ENCODE peak calls at places on chromosomes 5 and 9, in seven cellular contexts. S, I, R, L, P, X and J are unnamed samples.

GRCh38 chr9:110111868-110112267 is 96.1 kb downstream of the C9orf152 start:
- DNase-seq in S (no peak), L (no peak), X (no peak), R (no peak), I (no peak), P (no peak), J (no peak)

GRCh38 chr9:128927731-128928411 is 7.1 kb downstream of the PHYHD1 start:
- DNase-seq in L (no peak), S (no peak), X (no peak), I (peak), P (peak), R (peak), J (peak)

GRCh38 chr9:127451681-127452480 is 571 bp downstream of the LRSAM1 start:
- DNase-seq in P (peak), R (peak), X (peak), L (peak), I (peak), S (peak), J (peak)

GRCh38 chr9:94504358-94504757 is 50.5 kb upstream of the PCAT7 start:
- DNase-seq in X (no peak), L (no peak), P (no peak), S (no peak), I (no peak), R (no peak), J (no peak)

GRCh38 chr5:147704544-147704943 is 78.0 kb downstream of the JAKMIP2 start:
- DNase-seq in P (no peak), I (no peak), L (no peak), S (no peak), R (no peak), X (no peak), J (no peak)

GRCh38 chr9:70049672-70050271 is 6.1 kb downstream of the MAMDC2 start:
- DNase-seq in I (peak), S (no peak), P (no peak), L (no peak), X (no peak), R (no peak), J (no peak)

GRCh38 chr9:125525846-125526619 is 181.0 kb downstream of the MAPKAP1 start:
- DNase-seq in P (no peak), S (no peak), R (no peak), L (peak), X (no peak), I (peak), J (no peak)

GRCh38 chr9:21994526-21994995 is at the start of gene CDKN2B-AS1:
- DNase-seq in R (peak), L (peak), P (peak), X (peak), I (peak), S (no peak), J (no peak)

GRCh38 chr9:19161257-19162025 is 34.1 kb upstream of the PLIN2 start:
- DNase-seq in P (peak), L (peak), X (no peak), R (peak), I (peak), S (peak), J (peak)

GRCh38 chr9:70615566-70616138 is 201.2 kb upstream of the KLF9 start:
- DNase-seq in P (no peak), S (no peak), L (no peak), X (no peak), I (no peak), R (no peak), J (no peak)

GRCh38 chr9:113633782-113634596 is 170.5 kb downstream of the RGS3 start:
- DNase-seq in S (no peak), P (no peak), L (no peak), I (no peak), R (no peak), X (no peak), J (no peak)

GRCh38 chr5:173963107-173963506 is 25.9 kb upstream of the C5orf47 start:
- DNase-seq in L (peak), P (no peak), S (no peak), R (no peak), X (no peak), I (peak), J (no peak)

GRCh38 chr5:138024117-138024516 is 8.8 kb downstream of the FAM13B start:
- DNase-seq in S (no peak), X (no peak), L (no peak), R (no peak), P (no peak), I (no peak), J (no peak)

GRCh38 chr5:37071487-37071886 is 177.7 kb downstream of the CPLANE1 start:
- DNase-seq in L (no peak), X (no peak), S (no peak), R (no peak), P (no peak), I (no peak), J (no peak)

GRCh38 chr5:42875785-42876374 is 64.2 kb upstream of the SELENOP start:
- DNase-seq in R (no peak), S (no peak), I (no peak), X (no peak), L (no peak), P (no peak), J (no peak)

GRCh38 chr5:59829389-59829788 is 64.1 kb downstream of the PDE4D start:
- DNase-seq in X (no peak), S (no peak), L (peak), I (peak), P (no peak), R (no peak), J (no peak)

GRCh38 chr5:62460578-62460983 is 48.0 kb downstream of the IPO11 start:
- DNase-seq in P (peak), X (peak), R (no peak), L (peak), I (peak), S (no peak), J (no peak)

GRCh38 chr9:77857513-77858298 is 173.9 kb downstream of the GNAQ start:
- DNase-seq in P (no peak), L (no peak), R (no peak), X (no peak), I (peak), S (no peak), J (no peak)

GRCh38 chr5:172107606-172108005 is 80.4 kb downstream of the STK10 start:
- DNase-seq in R (no peak), X (no peak), S (no peak), P (peak), L (peak), I (peak), J (no peak)

GRCh38 chr9:91310037-91310436 is 51.7 kb downstream of the AUH start:
- DNase-seq in X (no peak), P (no peak), I (no peak), R (no peak), S (no peak), L (no peak), J (no peak)